ENCODE peak calls at places on chromosomes 4 and X, in eight cellular contexts. One of them, this sample, is unnamed.

GRCh38 chrX:155242300-155242699 is 22.0 kb downstream of the RAB39B start:
- DNase-seq in fibroblast of pulmonary artery: no peak
- DNase-seq in ascending aorta: no peak
- DNase-seq in GM06990: no peak
- DNase-seq in transverse colon: no peak
- DNase-seq in cardiac muscle cell: no peak
- DNase-seq in foreskin fibroblast: no peak
- DNase-seq in tibial artery: no peak
- DNase-seq in this sample: no peak

GRCh38 chrX:154750301-154751120 is at the start of gene GAB3:
- DNase-seq in GM06990: peak
- DNase-seq in fibroblast of pulmonary artery: peak
- DNase-seq in cardiac muscle cell: peak
- DNase-seq in ascending aorta: no peak
- DNase-seq in tibial artery: no peak
- DNase-seq in transverse colon: peak
- DNase-seq in foreskin fibroblast: peak
- DNase-seq in this sample: peak

GRCh38 chr4:72302981-72303704 is 265.9 kb downstream of the ADAMTS3 start:
- DNase-seq in cardiac muscle cell: peak
- DNase-seq in GM06990: no peak
- DNase-seq in transverse colon: peak
- DNase-seq in foreskin fibroblast: peak
- DNase-seq in fibroblast of pulmonary artery: peak
- DNase-seq in tibial artery: no peak
- DNase-seq in ascending aorta: no peak
- DNase-seq in this sample: peak

GRCh38 chr4:183197140-183197539 is 98.1 kb downstream of the WWC2 start:
- DNase-seq in transverse colon: no peak
- DNase-seq in GM06990: no peak
- DNase-seq in tibial artery: no peak
- DNase-seq in cardiac muscle cell: no peak
- DNase-seq in foreskin fibroblast: no peak
- DNase-seq in ascending aorta: no peak
- DNase-seq in fibroblast of pulmonary artery: no peak
- DNase-seq in this sample: no peak

GRCh38 chr4:2936773-2937145 is 26.4 kb downstream of the NOP14 start:
- DNase-seq in ascending aorta: peak
- DNase-seq in fibroblast of pulmonary artery: peak
- DNase-seq in GM06990: peak
- DNase-seq in transverse colon: no peak
- DNase-seq in foreskin fibroblast: peak
- DNase-seq in cardiac muscle cell: no peak
- DNase-seq in tibial artery: peak
- DNase-seq in this sample: peak

GRCh38 chrX:47482512-47483309 is at the start of gene ZNF41:
- DNase-seq in foreskin fibroblast: peak
- DNase-seq in ascending aorta: peak
- DNase-seq in tibial artery: peak
- DNase-seq in GM06990: peak
- DNase-seq in fibroblast of pulmonary artery: peak
- DNase-seq in transverse colon: peak
- DNase-seq in cardiac muscle cell: peak
- DNase-seq in this sample: peak

GRCh38 chrX:149799095-149799721 is 17.5 kb downstream of the MAGEA9 start:
- DNase-seq in tibial artery: no peak
- DNase-seq in foreskin fibroblast: no peak
- DNase-seq in transverse colon: no peak
- DNase-seq in cardiac muscle cell: no peak
- DNase-seq in GM06990: peak
- DNase-seq in fibroblast of pulmonary artery: no peak
- DNase-seq in ascending aorta: no peak
- DNase-seq in this sample: no peak

GRCh38 chr4:124854968-124855367 is 142.4 kb upstream of the ANKRD50 start:
- DNase-seq in ascending aorta: no peak
- DNase-seq in GM06990: peak
- DNase-seq in transverse colon: no peak
- DNase-seq in cardiac muscle cell: no peak
- DNase-seq in foreskin fibroblast: peak
- DNase-seq in fibroblast of pulmonary artery: peak
- DNase-seq in tibial artery: no peak
- DNase-seq in this sample: peak

GRCh38 chr4:109967798-109968520 is 55.3 kb downstream of the EGF start:
- DNase-seq in ascending aorta: no peak
- DNase-seq in GM06990: no peak
- DNase-seq in foreskin fibroblast: peak
- DNase-seq in tibial artery: no peak
- DNase-seq in transverse colon: peak
- DNase-seq in cardiac muscle cell: no peak
- DNase-seq in fibroblast of pulmonary artery: peak
- DNase-seq in this sample: peak

GRCh38 chrX:134669378-134670098 is 11.3 kb upstream of the PLAC1 start:
- DNase-seq in ascending aorta: no peak
- DNase-seq in foreskin fibroblast: peak
- DNase-seq in fibroblast of pulmonary artery: peak
- DNase-seq in transverse colon: peak
- DNase-seq in cardiac muscle cell: no peak
- DNase-seq in tibial artery: no peak
- DNase-seq in GM06990: no peak
- DNase-seq in this sample: peak

GRCh38 chr4:137156054-137156453 is 376.2 kb downstream of the PCDH18 start:
- DNase-seq in ascending aorta: no peak
- DNase-seq in fibroblast of pulmonary artery: peak
- DNase-seq in tibial artery: no peak
- DNase-seq in cardiac muscle cell: no peak
- DNase-seq in foreskin fibroblast: peak
- DNase-seq in GM06990: no peak
- DNase-seq in transverse colon: no peak
- DNase-seq in this sample: peak

GRCh38 chr4:116015549-116015948 is 902.1 kb upstream of the NDST4 start:
- DNase-seq in tibial artery: no peak
- DNase-seq in transverse colon: no peak
- DNase-seq in GM06990: no peak
- DNase-seq in fibroblast of pulmonary artery: no peak
- DNase-seq in cardiac muscle cell: no peak
- DNase-seq in ascending aorta: no peak
- DNase-seq in foreskin fibroblast: no peak
- DNase-seq in this sample: no peak

GRCh38 chrX:45385767-45386166 is 185.1 kb upstream of the DIPK2B start:
- DNase-seq in fibroblast of pulmonary artery: no peak
- DNase-seq in ascending aorta: no peak
- DNase-seq in cardiac muscle cell: no peak
- DNase-seq in GM06990: no peak
- DNase-seq in foreskin fibroblast: peak
- DNase-seq in transverse colon: no peak
- DNase-seq in tibial artery: no peak
- DNase-seq in this sample: peak

GRCh38 chrX:105711805-105712204 is 110.5 kb upstream of the NRK start:
- DNase-seq in GM06990: no peak
- DNase-seq in fibroblast of pulmonary artery: no peak
- DNase-seq in foreskin fibroblast: no peak
- DNase-seq in cardiac muscle cell: no peak
- DNase-seq in ascending aorta: no peak
- DNase-seq in transverse colon: no peak
- DNase-seq in tibial artery: no peak
- DNase-seq in this sample: no peak

GRCh38 chrX:41518841-41519220 is 71.7 kb downstream of the NYX start:
- DNase-seq in tibial artery: no peak
- DNase-seq in ascending aorta: no peak
- DNase-seq in GM06990: no peak
- DNase-seq in cardiac muscle cell: no peak
- DNase-seq in transverse colon: no peak
- DNase-seq in fibroblast of pulmonary artery: no peak
- DNase-seq in foreskin fibroblast: peak
- DNase-seq in this sample: peak

GRCh38 chrX:46152756-46153155 is 392.5 kb downstream of the ZNF674 start:
- DNase-seq in ascending aorta: no peak
- DNase-seq in tibial artery: no peak
- DNase-seq in transverse colon: no peak
- DNase-seq in cardiac muscle cell: no peak
- DNase-seq in foreskin fibroblast: no peak
- DNase-seq in GM06990: no peak
- DNase-seq in fibroblast of pulmonary artery: no peak
- DNase-seq in this sample: no peak

GRCh38 chrX:140766024-140766611 is 56.6 kb downstream of the LINC00632 start:
- DNase-seq in tibial artery: peak
- DNase-seq in ascending aorta: peak
- DNase-seq in foreskin fibroblast: peak
- DNase-seq in cardiac muscle cell: peak
- DNase-seq in GM06990: no peak
- DNase-seq in transverse colon: peak
- DNase-seq in fibroblast of pulmonary artery: peak
- DNase-seq in this sample: peak

GRCh38 chrX:140318306-140318705 is 186.6 kb downstream of the SOX3 start:
- DNase-seq in transverse colon: no peak
- DNase-seq in GM06990: no peak
- DNase-seq in tibial artery: no peak
- DNase-seq in cardiac muscle cell: no peak
- DNase-seq in ascending aorta: no peak
- DNase-seq in fibroblast of pulmonary artery: no peak
- DNase-seq in foreskin fibroblast: no peak
- DNase-seq in this sample: no peak

GRCh38 chr4:11011249-11011648 is 326.7 kb upstream of the CLNK start:
- DNase-seq in GM06990: no peak
- DNase-seq in transverse colon: no peak
- DNase-seq in tibial artery: no peak
- DNase-seq in cardiac muscle cell: no peak
- DNase-seq in ascending aorta: no peak
- DNase-seq in fibroblast of pulmonary artery: no peak
- DNase-seq in foreskin fibroblast: no peak
- DNase-seq in this sample: no peak

GRCh38 chr4:138241281-138242075 is 671 bp downstream of the SLC7A11 start:
- DNase-seq in cardiac muscle cell: no peak
- DNase-seq in ascending aorta: no peak
- DNase-seq in foreskin fibroblast: peak
- DNase-seq in tibial artery: no peak
- DNase-seq in transverse colon: no peak
- DNase-seq in fibroblast of pulmonary artery: peak
- DNase-seq in GM06990: peak
- DNase-seq in this sample: peak

GRCh38 chr4:107220976-107221375 is 184.9 kb upstream of the DKK2 start:
- DNase-seq in GM06990: no peak
- DNase-seq in cardiac muscle cell: no peak
- DNase-seq in foreskin fibroblast: peak
- DNase-seq in transverse colon: no peak
- DNase-seq in fibroblast of pulmonary artery: peak
- DNase-seq in tibial artery: no peak
- DNase-seq in ascending aorta: no peak
- DNase-seq in this sample: peak

GRCh38 chr4:74630551-74630950 is 163.8 kb downstream of the BTC start:
- DNase-seq in ascending aorta: no peak
- DNase-seq in GM06990: no peak
- DNase-seq in fibroblast of pulmonary artery: no peak
- DNase-seq in transverse colon: no peak
- DNase-seq in tibial artery: no peak
- DNase-seq in cardiac muscle cell: no peak
- DNase-seq in foreskin fibroblast: no peak
- DNase-seq in this sample: no peak

GRCh38 chr4:88350786-88351185 is 27.9 kb upstream of the HERC6 start:
- DNase-seq in GM06990: no peak
- DNase-seq in cardiac muscle cell: no peak
- DNase-seq in tibial artery: no peak
- DNase-seq in transverse colon: no peak
- DNase-seq in ascending aorta: no peak
- DNase-seq in foreskin fibroblast: no peak
- DNase-seq in fibroblast of pulmonary artery: no peak
- DNase-seq in this sample: no peak

GRCh38 chr4:77202491-77202890 is 45.5 kb downstream of the CCNG2 start:
- DNase-seq in ascending aorta: no peak
- DNase-seq in transverse colon: peak
- DNase-seq in GM06990: no peak
- DNase-seq in cardiac muscle cell: no peak
- DNase-seq in tibial artery: no peak
- DNase-seq in fibroblast of pulmonary artery: no peak
- DNase-seq in foreskin fibroblast: no peak
- DNase-seq in this sample: no peak
- H3K4me3 ChIP-seq in ascending aorta: no peak
- H3K4me3 ChIP-seq in transverse colon: no peak
- H3K4me3 ChIP-seq in GM06990: no peak
- H3K4me3 ChIP-seq in cardiac muscle cell: no peak
- H3K4me3 ChIP-seq in tibial artery: no peak
- H3K4me3 ChIP-seq in fibroblast of pulmonary artery: no peak
- H3K4me3 ChIP-seq in foreskin fibroblast: no peak
- H3K4me3 ChIP-seq in this sample: no peak

DNA sequence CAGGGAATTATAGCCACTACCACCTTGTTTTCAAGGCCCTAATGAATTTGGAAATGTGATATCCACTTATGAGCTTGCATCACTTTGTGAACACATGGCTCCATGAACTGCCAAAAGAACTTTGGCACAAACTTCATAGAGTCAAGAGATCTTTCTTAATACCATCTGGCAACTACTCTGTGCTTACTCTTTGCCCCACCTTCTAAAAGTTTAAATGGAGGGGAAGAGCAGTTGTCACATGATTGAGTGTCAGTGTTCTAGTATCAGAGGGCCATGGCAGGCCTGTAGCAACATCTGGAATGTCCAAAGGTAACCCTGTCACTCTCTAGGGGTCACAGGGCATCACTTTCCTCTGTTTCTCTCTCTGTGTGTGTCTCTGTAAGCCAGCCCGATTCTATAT is 2.6 kb upstream of the ADH1B start:
- DNase-seq in cardiac muscle cell: no peak
- DNase-seq in ascending aorta: peak
- DNase-seq in tibial artery: no peak
- DNase-seq in transverse colon: no peak
- DNase-seq in foreskin fibroblast: peak
- DNase-seq in GM06990: no peak
- DNase-seq in fibroblast of pulmonary artery: peak
- DNase-seq in this sample: peak
- TF ChIP-seq CTCF in cardiac muscle cell: no peak
- TF ChIP-seq CTCF in ascending aorta: no peak
- TF ChIP-seq CTCF in tibial artery: no peak
- TF ChIP-seq CTCF in transverse colon: no peak
- TF ChIP-seq CTCF in foreskin fibroblast: no peak
- TF ChIP-seq CTCF in GM06990: no peak
- TF ChIP-seq CTCF in fibroblast of pulmonary artery: no peak
- TF ChIP-seq CTCF in this sample: no peak

DNA sequence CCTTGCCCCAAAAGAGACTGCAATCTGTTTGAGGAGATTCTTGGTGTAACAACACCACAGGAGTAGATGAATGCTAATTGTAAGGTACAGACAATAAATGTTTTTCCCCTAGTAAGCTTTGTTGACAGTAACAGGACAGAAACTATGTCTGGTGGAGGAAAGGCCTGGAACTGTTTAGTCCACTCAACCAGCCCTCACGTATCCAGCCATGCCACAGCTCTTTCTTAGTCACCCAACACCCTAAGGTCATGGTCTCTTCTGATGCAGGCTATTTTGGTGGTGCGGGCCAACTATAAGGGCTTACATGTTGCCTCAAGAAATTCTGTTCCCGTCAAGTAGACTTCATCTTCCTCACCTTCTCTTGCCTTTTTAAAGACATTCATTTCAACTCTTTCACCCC is 75.9 kb upstream of the GAB1 start:
- DNase-seq in cardiac muscle cell: no peak
- DNase-seq in transverse colon: no peak
- DNase-seq in fibroblast of pulmonary artery: no peak
- DNase-seq in ascending aorta: no peak
- DNase-seq in tibial artery: no peak
- DNase-seq in GM06990: no peak
- DNase-seq in foreskin fibroblast: peak
- DNase-seq in this sample: no peak
- H3K4me3 ChIP-seq in cardiac muscle cell: no peak
- H3K4me3 ChIP-seq in transverse colon: no peak
- H3K4me3 ChIP-seq in fibroblast of pulmonary artery: no peak
- H3K4me3 ChIP-seq in ascending aorta: no peak
- H3K4me3 ChIP-seq in tibial artery: no peak
- H3K4me3 ChIP-seq in GM06990: no peak
- H3K4me3 ChIP-seq in foreskin fibroblast: no peak
- H3K4me3 ChIP-seq in this sample: no peak

GRCh38 chr4:7461171-7461570 is 26.4 kb upstream of the PSAPL1 start:
- DNase-seq in ascending aorta: no peak
- DNase-seq in fibroblast of pulmonary artery: no peak
- DNase-seq in foreskin fibroblast: no peak
- DNase-seq in tibial artery: no peak
- DNase-seq in transverse colon: no peak
- DNase-seq in cardiac muscle cell: no peak
- DNase-seq in GM06990: no peak
- DNase-seq in this sample: no peak
- TF ChIP-seq CTCF in ascending aorta: no peak
- TF ChIP-seq CTCF in fibroblast of pulmonary artery: no peak
- TF ChIP-seq CTCF in foreskin fibroblast: no peak
- TF ChIP-seq CTCF in tibial artery: no peak
- TF ChIP-seq CTCF in transverse colon: no peak
- TF ChIP-seq CTCF in cardiac muscle cell: peak
- TF ChIP-seq CTCF in GM06990: no peak
- TF ChIP-seq CTCF in this sample: peak